ENCODE peak calls at places on chromosomes 7 and 10, in nine cellular contexts. N is activated T-cell treated with anti-CD3 and anti-CD28 coated beads for 1 hour; Z is CD8-positive, alpha-beta memory T cell; Y is GM04504; K is fibroblast of lung; V is stimulated activated CD8-positive, alpha-beta memory T cell treated with anti-CD3 and anti-CD28 coated beads, Interleukin-15, amount 100 ng/mL, for 24 hours; C is germinal center; R is COR-L47; X is hypothalamus. F is an unnamed sample.

GRCh38 chr7:2923886-2924574 is 79.9 kb upstream of the GNA12 start:
- DNase-seq in Z (no peak), V (no peak), K (no peak), C (no peak), R (no peak), N (no peak), Y (no peak), X (no peak), F (no peak)

GRCh38 chr10:132836248-132836831 is 50.4 kb upstream of the NKX6-2 start:
- DNase-seq in C (no peak), R (no peak), V (no peak), Y (no peak), X (no peak), K (no peak), Z (no peak), N (no peak), F (no peak)

GRCh38 chr7:151425670-151426075 is 14.3 kb downstream of the CRYGN start:
- DNase-seq in C (no peak), V (no peak), Y (no peak), X (no peak), R (no peak), K (peak), Z (no peak), N (no peak), F (no peak)

GRCh38 chr7:90233569-90233968 is 11.4 kb upstream of the CFAP69 start:
- DNase-seq in V (no peak), Z (no peak), K (no peak), C (no peak), Y (no peak), N (no peak), X (no peak), R (no peak), F (no peak)

GRCh38 chr10:131891196-131891928 is 9.4 kb upstream of the PPP2R2D start:
- DNase-seq in Y (no peak), Z (no peak), X (no peak), C (no peak), N (no peak), V (no peak), R (no peak), K (no peak), F (no peak)

GRCh38 chr10:103889121-103889720 is 28.8 kb downstream of the STN1 start:
- DNase-seq in K (no peak), C (no peak), X (no peak), R (no peak), Y (no peak), V (no peak), Z (no peak), N (no peak), F (no peak)

GRCh38 chr7:132368246-132368900 is 207.9 kb downstream of the PLXNA4 start:
- DNase-seq in V (no peak), N (no peak), X (no peak), Y (no peak), C (no peak), R (peak), Z (no peak), K (no peak), F (no peak)

GRCh38 chr10:130915065-130915464 is 396.5 kb downstream of the TCERG1L start:
- DNase-seq in R (no peak), Z (no peak), V (no peak), N (no peak), Y (no peak), X (no peak), C (no peak), K (no peak), F (no peak)

GRCh38 chr7:113113912-113114311 is 4.4 kb downstream of the SMIM30 start:
- DNase-seq in V (no peak), K (no peak), N (no peak), Z (no peak), X (no peak), Y (no peak), C (peak), R (no peak), F (no peak)

GRCh38 chr7:139589474-139589873 is 66.0 kb downstream of the CLEC2L start:
- DNase-seq in R (no peak), N (no peak), V (no peak), Z (no peak), K (no peak), Y (no peak), C (no peak), X (no peak), F (no peak)

GRCh38 chr10:97701438-97702064 is 12.0 kb upstream of the MARVELD1 start:
- DNase-seq in Y (no peak), K (peak), Z (peak), V (no peak), R (peak), N (peak), X (peak), C (peak), F (no peak)

GRCh38 chr7:110386914-110387313 is 704.0 kb upstream of the LRRN3 start:
- DNase-seq in X (no peak), R (no peak), K (peak), Z (no peak), V (no peak), N (no peak), Y (no peak), C (no peak), F (no peak)

GRCh38 chr7:87851242-87851641 is 24.9 kb downstream of the SLC25A40 start:
- DNase-seq in V (no peak), Y (no peak), C (no peak), X (no peak), K (peak), Z (no peak), R (no peak), N (no peak), F (no peak)

GRCh38 chr10:113111260-113111659 is 161.2 kb downstream of the TCF7L2 start:
- DNase-seq in Y (no peak), Z (no peak), N (no peak), X (no peak), R (no peak), K (no peak), V (no peak), C (no peak), F (no peak)

GRCh38 chr10:25999295-25999981 is 65.4 kb downstream of the MYO3A start:
- DNase-seq in V (no peak), K (no peak), Y (no peak), R (no peak), X (no peak), C (no peak), Z (no peak), N (no peak), F (no peak)

GRCh38 chr10:18140149-18140956 is at the start of gene CACNB2:
- DNase-seq in Z (no peak), C (no peak), V (no peak), N (no peak), K (peak), Y (no peak), X (peak), R (no peak), F (no peak)

GRCh38 chr10:79943871-79944270 is 5.0 kb downstream of the SFTPD start:
- DNase-seq in C (no peak), K (no peak), X (no peak), R (no peak), N (no peak), V (no peak), Z (no peak), Y (no peak), F (no peak)

GRCh38 chr7:105641236-105641810 is 60.0 kb upstream of the EFCAB10 start:
- DNase-seq in V (no peak), R (no peak), Y (no peak), Z (no peak), K (no peak), X (no peak), N (no peak), C (no peak), F (no peak)

GRCh38 chr10:84659027-84659426 is 330.6 kb downstream of the CCSER2 start:
- DNase-seq in R (no peak), Y (no peak), K (no peak), N (no peak), V (no peak), C (no peak), X (no peak), Z (no peak), F (no peak)

GRCh38 chr10:117241541-117242462 is 888 bp downstream of the SLC18A2 start:
- DNase-seq in C (no peak), V (no peak), Z (no peak), Y (no peak), N (no peak), R (no peak), K (peak), X (no peak), F (no peak)

GRCh38 chr7:74569501-74570075 is 87.9 kb upstream of the GTF2I start:
- DNase-seq in R (no peak), Z (no peak), X (no peak), K (no peak), Y (no peak), N (no peak), V (no peak), C (no peak), F (no peak)

GRCh38 chr10:43076311-43076875 is 476 bp upstream of the RET start:
- DNase-seq in Y (no peak), K (no peak), X (no peak), V (no peak), N (no peak), Z (no peak), R (no peak), C (no peak), F (no peak)

GRCh38 chr7:74025146-74025545 is 2.8 kb upstream of the ELN start:
- DNase-seq in Y (no peak), N (no peak), Z (no peak), K (no peak), X (no peak), V (no peak), C (no peak), R (no peak), F (no peak)

GRCh38 chr7:110065112-110065511 is 1025.8 kb upstream of the LRRN3 start:
- DNase-seq in V (no peak), K (no peak), C (no peak), Z (no peak), N (no peak), X (no peak), R (peak), Y (no peak), F (no peak)

GRCh38 chr7:105906690-105907089 is 30.3 kb upstream of the ATXN7L1 start:
- DNase-seq in C (no peak), X (peak), K (peak), R (no peak), Y (peak), Z (no peak), V (no peak), N (no peak), F (no peak)

GRCh38 chr10:13961096-13961495 is 369.6 kb downstream of the FRMD4A start:
- DNase-seq in V (no peak), C (no peak), X (no peak), R (no peak), N (no peak), Z (no peak), Y (peak), K (peak), F (no peak)

GRCh38 chr7:28575241-28575643 is 162.9 kb downstream of the CREB5 start:
- DNase-seq in C (no peak), R (no peak), X (no peak), K (peak), V (no peak), Y (no peak), Z (no peak), N (no peak), F (no peak)

GRCh38 chr10:34637419-34637911 is 177.6 kb downstream of the PARD3 start:
- DNase-seq in C (peak), V (peak), K (peak), Z (peak), N (peak), Y (no peak), X (no peak), R (peak), F (peak)

GRCh38 chr7:120725376-120726039 is 132.4 kb downstream of the TSPAN12 start:
- DNase-seq in Z (no peak), K (peak), C (peak), Y (no peak), V (no peak), R (peak), X (no peak), N (no peak), F (no peak)

GRCh38 chr7:96174812-96175211 is 147.1 kb downstream of the SLC25A13 start:
- DNase-seq in K (no peak), X (no peak), Y (no peak), C (no peak), Z (no peak), R (peak), N (no peak), V (no peak), F (no peak)

GRCh38 chr10:110507303-110507702 is 9.6 kb downstream of the DUSP5 start:
- DNase-seq in X (no peak), R (no peak), N (no peak), C (no peak), Y (no peak), K (no peak), V (no peak), Z (no peak), F (no peak)